ENCODE peak calls at places on chromosome 20, in seven cellular contexts. K is activated T-helper 1 cell treated with anti-CD3 and anti-CD28 coated beads, Interleukin-12 subunit alpha, Interleukin-12 subunit beta, Interleukin-2, Interleukin-4 antibody, amounts not matched to agents 30 ng/mL and 10 ng/mL and 1 ng/mL, durations not matched to agents 14 hours and 24 hours and 36 hours; T is LoVo; D is AG08395; J is stimulated activated CD4-positive, alpha-beta T cell treated with anti-CD3 and anti-CD28 coated beads, Interleukin-12 subunit alpha, Interleukin-12 subunit beta, amount 100 ng/mL, for 48 hours; Q is activated effector memory CD4-positive, alpha-beta T cell treated with anti-CD3 and anti-CD28 coated beads, Interleukin-2, amount 50 U/mL, for 16 hours; X is SHP77 treated with DMSO at 0.1 percent for 48 hours. B is an unnamed sample.

GRCh38 chr20:53660078-53660909 is 66.7 kb upstream of the ZNF217 start:
- DNase-seq in X (no peak), J (peak), D (no peak), T (no peak), K (no peak), Q (peak), B (peak)

GRCh38 chr20:32930701-32931100 is 72.0 kb downstream of the EFCAB8 start:
- DNase-seq in D (no peak), J (no peak), Q (no peak), K (no peak), T (no peak), X (no peak), B (no peak)

GRCh38 chr20:50152394-50153152 is 950 bp downstream of the PEDS1 start:
- DNase-seq in T (no peak), K (no peak), Q (no peak), D (no peak), X (no peak), J (no peak), B (no peak)

GRCh38 chr20:35669681-35670080 is 5.0 kb upstream of the CPNE1 start:
- DNase-seq in D (no peak), Q (no peak), X (no peak), K (no peak), T (no peak), J (no peak), B (no peak)

GRCh38 chr20:6434131-6434530 is 311.3 kb upstream of the FERMT1 start:
- DNase-seq in X (no peak), T (no peak), Q (no peak), K (no peak), J (no peak), D (no peak), B (no peak)

GRCh38 chr20:25453035-25453810 is 45.8 kb downstream of the GINS1 start:
- DNase-seq in D (no peak), K (no peak), J (no peak), Q (no peak), T (peak), X (no peak), B (no peak)

GRCh38 chr20:22303523-22303922 is 280.8 kb downstream of the FOXA2 start:
- DNase-seq in K (no peak), Q (no peak), T (no peak), D (no peak), X (no peak), J (no peak), B (no peak)

GRCh38 chr20:61297981-61298380 is 45.9 kb downstream of the CDH4 start:
- DNase-seq in Q (no peak), X (no peak), K (no peak), T (no peak), D (no peak), J (no peak), B (peak)

GRCh38 chr20:34824861-34825529 is 456 bp downstream of the NCOA6 start:
- DNase-seq in J (peak), Q (peak), X (no peak), D (peak), T (peak), K (peak), B (peak)

GRCh38 chr20:57659131-57659788 is 39.0 kb upstream of the ZBP1 start:
- DNase-seq in Q (peak), T (no peak), X (no peak), J (no peak), D (no peak), K (no peak), B (no peak)

GRCh38 chr20:1293641-1294379 is 27.7 kb downstream of the SNPH start:
- DNase-seq in K (no peak), J (no peak), Q (no peak), D (no peak), T (no peak), X (no peak), B (no peak)

GRCh38 chr20:41619360-41620115 is 1.4 kb upstream of the CHD6 start:
- DNase-seq in T (no peak), X (peak), Q (no peak), D (no peak), J (no peak), K (no peak), B (peak)

GRCh38 chr20:59580208-59580980 is 23.9 kb upstream of the PHACTR3 start:
- DNase-seq in D (peak), X (no peak), J (no peak), Q (peak), K (no peak), T (no peak), B (peak)

GRCh38 chr20:44309763-44310663 is 989 bp downstream of the FITM2 start:
- DNase-seq in T (peak), Q (peak), D (peak), X (no peak), J (no peak), K (no peak), B (peak)

GRCh38 chr20:663315-664090 is 10.5 kb upstream of the SRXN1 start:
- DNase-seq in T (no peak), D (no peak), Q (no peak), J (no peak), X (no peak), K (no peak), B (no peak)

GRCh38 chr20:61271273-61272221 is 19.5 kb downstream of the CDH4 start:
- DNase-seq in D (peak), T (no peak), Q (no peak), J (no peak), X (no peak), K (no peak), B (no peak)

GRCh38 chr20:8309638-8310037 is 177.6 kb downstream of the PLCB1 start:
- DNase-seq in X (no peak), J (no peak), T (no peak), K (no peak), Q (no peak), D (peak), B (peak)

GRCh38 chr20:10674684-10675455 is 1.1 kb upstream of the JAG1 start:
- DNase-seq in K (peak), X (no peak), J (no peak), D (peak), T (peak), Q (peak), B (peak)

GRCh38 chr20:25389381-25389857 is 1.2 kb downstream of the ABHD12 start:
- DNase-seq in J (no peak), K (no peak), X (no peak), T (no peak), D (peak), Q (no peak), B (peak)

GRCh38 chr20:49559411-49560081 is 8.4 kb downstream of the PTGIS start:
- DNase-seq in D (peak), K (no peak), T (no peak), X (no peak), J (no peak), Q (no peak), B (peak)

GRCh38 chr20:4989570-4989969 is 11.7 kb downstream of the SLC23A2 start:
- DNase-seq in K (no peak), J (no peak), D (no peak), T (no peak), X (no peak), Q (peak), B (no peak)

GRCh38 chr20:24755411-24755922 is 193.6 kb upstream of the CST7 start:
- DNase-seq in J (no peak), T (no peak), Q (no peak), K (no peak), X (no peak), D (no peak), B (no peak)

GRCh38 chr20:47263080-47263479 is 93.4 kb downstream of the ZMYND8 start:
- DNase-seq in T (no peak), K (no peak), X (no peak), J (no peak), Q (no peak), D (no peak), B (no peak)

GRCh38 chr20:5535211-5535756 is 214.9 kb upstream of the SHLD1 start:
- DNase-seq in T (no peak), Q (no peak), K (no peak), X (no peak), J (no peak), D (peak), B (peak)

GRCh38 chr20:53917145-53918009 is 153.0 kb downstream of the BCAS1 start:
- DNase-seq in Q (no peak), X (no peak), D (peak), T (peak), K (no peak), J (no peak), B (peak)

GRCh38 chr20:37329481-37330165 is 16.3 kb upstream of the SRC start:
- DNase-seq in X (no peak), J (no peak), D (no peak), Q (no peak), K (no peak), T (no peak), B (no peak)

GRCh38 chr20:49480236-49480635 is 2.2 kb downstream of the KCNB1 start:
- DNase-seq in J (no peak), Q (no peak), K (no peak), T (no peak), D (no peak), X (no peak), B (no peak)

GRCh38 chr20:62365814-62366369 is 1.2 kb downstream of the LAMA5 start:
- DNase-seq in D (no peak), Q (no peak), X (no peak), J (no peak), T (peak), K (no peak), B (no peak)

GRCh38 chr20:346640-347316 is at the start of gene NRSN2:
- DNase-seq in D (peak), X (peak), K (no peak), J (no peak), T (no peak), Q (peak), B (peak)

GRCh38 chr20:47250360-47250759 is 106.1 kb downstream of the ZMYND8 start:
- DNase-seq in T (no peak), J (no peak), D (no peak), Q (no peak), X (no peak), K (no peak), B (no peak)

GRCh38 chr20:25039697-25040437 is 18.1 kb downstream of the ACSS1 start:
- DNase-seq in D (peak), T (no peak), J (no peak), X (no peak), Q (no peak), K (no peak), B (peak)

GRCh38 chr20:15849131-15849685 is 724.0 kb downstream of the KIF16B start:
- DNase-seq in J (no peak), D (no peak), X (no peak), Q (no peak), T (no peak), K (no peak), B (no peak)

GRCh38 chr20:62122659-62123449 is 579 bp downstream of the LSM14B start:
- DNase-seq in D (peak), T (peak), K (peak), Q (peak), J (no peak), X (peak), B (peak)

GRCh38 chr20:41969656-41970055 is 351.5 kb upstream of the CHD6 start:
- DNase-seq in J (no peak), X (no peak), D (no peak), Q (no peak), K (no peak), T (no peak), B (no peak)

GRCh38 chr20:11777861-11778570 is 139.7 kb upstream of the BTBD3 start:
- DNase-seq in J (no peak), Q (no peak), T (no peak), X (peak), D (peak), K (no peak), B (peak)

B was measured in AG10803.